ENCODE peak calls at places on chromosomes 7 and 10, in seven cellular contexts. H is vagina, Z is K562, G is HepG2, T is breast epithelium, X is transverse colon, F is HCT116. I is an unnamed sample.

GRCh38 chr7:43465581-43466554 is 117.0 kb upstream of the STK17A start:
- DNase-seq in H (no peak), Z (no peak), G (no peak), T (no peak), X (no peak), F (no peak), I (no peak)

GRCh38 chr10:61612009-61612408 is 50.7 kb upstream of the CABCOCO1 start:
- DNase-seq in H (no peak), Z (no peak), G (no peak), T (no peak), X (no peak), F (no peak), I (peak; percentile 66)

GRCh38 chr10:102004376-102004775 is 51.6 kb downstream of the ARMH3 start:
- DNase-seq in H (no peak), Z (no peak), G (no peak), T (no peak), X (no peak), F (no peak), I (no peak)

GRCh38 chr10:72081772-72082590 is 6.4 kb downstream of the SPOCK2 start:
- DNase-seq in H (no peak), Z (no peak), G (no peak), T (peak; percentile 51), X (peak; percentile 43), F (no peak), I (no peak)

GRCh38 chr10:14063531-14064317 is 267.0 kb downstream of the FRMD4A start:
- DNase-seq in H (no peak), Z (no peak), G (no peak), T (no peak), X (no peak), F (no peak), I (no peak)

GRCh38 chr10:49287689-49288340 is 11.2 kb upstream of the C10orf71 start:
- DNase-seq in H (no peak), Z (no peak), G (no peak), T (no peak), X (no peak), F (no peak), I (peak; percentile 45)

GRCh38 chr10:61987951-61988379 is 86.5 kb downstream of the ARID5B start:
- DNase-seq in H (no peak), Z (no peak), G (no peak), T (no peak), X (no peak), F (no peak), I (no peak)

GRCh38 chr10:75294866-75295692 is 59.3 kb upstream of the COMTD1 start:
- DNase-seq in H (no peak), Z (peak; percentile 75), G (peak; percentile 87), T (peak; percentile 77), X (peak; percentile 74), F (peak; percentile 64), I (peak; percentile 93)

GRCh38 chr7:50304158-50304910 is at the start of gene IKZF1:
- DNase-seq in H (no peak), Z (peak; percentile 71), G (no peak), T (no peak), X (peak; percentile 69), F (no peak), I (no peak)

GRCh38 chr7:50406935-50407334 is 43.2 kb downstream of the FIGNL1 start:
- DNase-seq in H (no peak), Z (no peak), G (no peak), T (no peak), X (no peak), F (no peak), I (no peak)

GRCh38 chr10:123227706-123228105 is 73.5 kb downstream of the BUB3 start:
- DNase-seq in H (no peak), Z (no peak), G (peak; percentile 12), T (no peak), X (no peak), F (no peak), I (no peak)

GRCh38 chr10:6224781-6225180 is 22.0 kb downstream of the PFKFB3 start:
- DNase-seq in H (no peak), Z (no peak), G (no peak), T (no peak), X (no peak), F (no peak), I (no peak)

GRCh38 chr10:125213541-125214282 is 53.3 kb upstream of the CTBP2 start:
- DNase-seq in H (no peak), Z (no peak), G (no peak), T (no peak), X (no peak), F (no peak), I (no peak)

DNA sequence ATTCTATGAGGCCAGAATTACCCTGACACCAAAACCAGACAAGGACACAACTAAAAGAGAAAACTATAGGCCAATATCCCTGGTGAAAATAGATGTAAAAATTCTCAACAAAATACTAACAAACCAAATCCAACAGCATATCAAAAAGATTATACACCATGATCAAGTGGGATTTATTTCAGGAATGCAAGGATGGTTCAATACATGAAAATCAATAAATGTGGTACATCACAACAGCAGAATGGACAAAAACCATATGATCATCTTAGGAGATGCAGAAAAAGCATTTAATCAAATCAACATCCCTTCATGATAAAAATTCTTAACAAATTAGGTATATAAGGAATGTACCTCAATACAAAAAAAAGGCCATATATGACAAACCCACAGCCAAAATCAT is 5.6 kb upstream of the SCART1 start:
- DNase-seq in H (no peak), Z (no peak), G (no peak), T (no peak), X (no peak), F (no peak), I (no peak)
- TF ChIP-seq POLR2AphosphoS5 in H (no peak), Z (no peak), G (no peak), T (no peak), X (no peak), F (no peak), I (no peak)

GRCh38 chr10:117612113-117612512 is 69.6 kb downstream of the EMX2 start:
- DNase-seq in H (no peak), Z (no peak), G (no peak), T (no peak), X (no peak), F (no peak), I (no peak)
- H3K4me1 ChIP-seq in H (peaks cover 9% of the 10 kb centered on the region), Z (no peaks in the 10 kb centered on the region), G (no peaks in the 10 kb centered on the region), T (no peaks in the 10 kb centered on the region), X (no peaks in the 10 kb centered on the region), F (no peaks in the 10 kb centered on the region), I (no peaks in the 10 kb centered on the region)

GRCh38 chr10:17228081-17229015 is at the start of gene VIM:
- DNase-seq in H (peak; percentile 96), Z (peak; percentile 83), G (no peak), T (peak; percentile 76), X (peak; percentile 81), F (peak; percentile 84), I (peak; percentile 97)
- TF ChIP-seq POLR2A in H (no peak), Z (peak; percentile 66), G (no peak), T (no peak), X (peak; percentile 66), F (no peak), I (peak; percentile 64)

GRCh38 chr7:148290451-148291005 is 300.0 kb upstream of the C7orf33 start:
- DNase-seq in H (peak; percentile 22), Z (no peak), G (no peak), T (no peak), X (no peak), F (no peak), I (no peak)
- TF ChIP-seq POLR2AphosphoS5 in H (no peak), Z (no peak), G (no peak), T (no peak), X (no peak), F (no peak), I (no peak)

DNA sequence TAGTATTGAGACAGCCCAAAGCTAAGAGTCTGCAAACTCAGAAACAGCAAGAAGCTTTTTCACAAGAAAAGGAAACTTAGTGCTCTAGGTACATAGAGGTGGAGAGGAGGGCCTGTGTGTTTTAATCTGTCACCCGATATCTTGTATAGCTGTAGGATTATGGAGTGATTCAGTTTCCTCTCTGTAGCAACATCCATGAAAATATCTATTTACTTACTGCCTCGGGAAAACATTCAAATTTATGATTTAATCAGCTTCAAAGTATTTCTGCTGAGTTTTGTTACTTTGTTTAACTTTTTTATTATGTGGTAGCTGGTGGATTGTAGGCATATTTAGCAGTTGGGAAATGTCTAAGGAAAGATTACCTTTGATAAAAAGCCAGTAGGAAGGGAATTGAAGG is 292.0 kb downstream of the CCDC3 start:
- DNase-seq in H (no peak), Z (no peak), G (no peak), T (no peak), X (no peak), F (no peak), I (no peak)
- H3K4me1 ChIP-seq in H (peaks cover 49% of the 10 kb centered on the region), Z (no peaks in the 10 kb centered on the region), G (no peaks in the 10 kb centered on the region), T (no peaks in the 10 kb centered on the region), X (peaks cover 36% of the 10 kb centered on the region), F (peaks cover 42% of the 10 kb centered on the region), I (peaks cover 49% of the 10 kb centered on the region)

DNA sequence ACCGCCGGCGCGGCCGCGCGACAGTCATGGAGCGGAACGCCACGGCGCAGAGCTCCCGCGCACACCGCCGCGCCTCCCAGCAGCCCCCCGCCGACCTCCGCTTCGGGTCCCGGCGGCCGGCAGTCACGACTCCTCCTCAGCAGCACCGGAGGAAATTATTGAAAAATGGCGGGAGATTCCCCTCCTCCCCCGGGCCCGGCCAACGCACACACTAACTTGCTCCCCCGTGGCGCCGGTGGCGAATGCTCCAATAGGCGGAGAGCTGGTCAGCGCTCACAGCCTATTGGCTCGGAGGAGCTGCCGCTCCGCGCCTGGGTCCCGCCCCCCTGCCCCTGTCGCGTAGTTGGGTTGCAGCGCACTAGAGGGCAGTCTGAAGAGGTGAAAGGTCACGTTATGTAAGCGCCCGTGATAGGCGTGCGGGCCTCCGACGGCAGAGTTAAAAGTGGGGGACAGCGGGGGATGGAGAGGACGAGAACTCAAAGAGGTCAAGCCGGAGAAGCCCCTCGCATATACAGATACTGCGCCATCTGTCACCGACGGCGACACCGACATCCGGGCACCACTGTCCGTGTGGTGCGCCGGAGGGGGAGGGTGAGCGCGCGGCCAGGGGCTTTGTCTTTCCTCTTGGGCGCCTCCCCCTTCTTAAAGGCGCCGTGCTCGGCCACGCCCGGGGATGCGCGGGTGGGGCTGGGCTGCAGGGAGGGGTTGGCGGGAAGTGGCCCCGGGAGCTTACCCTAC is at the start of gene BAZ1B:
- DNase-seq in H (peak; percentile 99), Z (peak; percentile 97), G (peak; percentile 95), T (peak; percentile 98), X (peak; percentile 98), F (peak; percentile 96), I (peak; percentile 99)
- TF ChIP-seq POLR2A in H (no peak), Z (peak; percentile 89), G (peak; percentile 68), T (no peak), X (peak; percentile 60), F (no peak), I (no peak)

GRCh38 chr7:122133477-122133876 is 10.6 kb downstream of the AASS start:
- DNase-seq in H (no peak), Z (no peak), G (no peak), T (no peak), X (no peak), F (no peak), I (no peak)
- TF ChIP-seq POLR2AphosphoS5 in H (no peak), Z (no peak), G (no peak), T (no peak), X (no peak), F (no peak), I (no peak)

GRCh38 chr10:35456175-35456574 is 119.9 kb downstream of the CCNY start:
- DNase-seq in H (no peak), Z (no peak), G (no peak), T (no peak), X (no peak), F (no peak), I (no peak)
- H3K4me1 ChIP-seq in H (peaks cover 39% of the 10 kb centered on the region), Z (peaks cover 21% of the 10 kb centered on the region), G (peaks cover 45% of the 10 kb centered on the region), T (peaks cover 7% of the 10 kb centered on the region), X (peaks cover 10% of the 10 kb centered on the region), F (peaks cover 8% of the 10 kb centered on the region), I (peaks cover 48% of the 10 kb centered on the region)

I was measured in suprapubic skin.